ENCODE peak calls at places on chromosomes 6 and 20, in six cellular contexts. G is mammary epithelial cell; U is ovary; X is CD4-positive, alpha-beta T cell; S is T-helper 2 cell; P is bronchial epithelial cell. H is an unnamed sample.

GRCh38 chr20:33433465-33433864 is 10.1 kb downstream of the SNTA1 start:
- DNase-seq in G (no peak), U (no peak), X (no peak), S (no peak), P (no peak), H (no peak)

GRCh38 chr6:169776379-169776778 is 25.0 kb downstream of the ERMARD start:
- DNase-seq in G (no peak), U (no peak), X (no peak), S (no peak), P (no peak), H (no peak)

GRCh38 chr6:110944681-110945151 is 13.8 kb upstream of the GTF3C6 start:
- DNase-seq in G (peak), U (no peak), X (no peak), S (peak), P (peak), H (no peak)

GRCh38 chr6:14871196-14871595 is 374.7 kb upstream of the JARID2 start:
- DNase-seq in G (no peak), U (no peak), X (no peak), S (no peak), P (peak), H (no peak)

GRCh38 chr20:33125983-33126382 is 42.0 kb upstream of the BPIFA2 start:
- DNase-seq in G (no peak), U (no peak), X (no peak), S (no peak), P (peak), H (no peak)

GRCh38 chr6:142242269-142242668 is 59.5 kb upstream of the ADGRG6 start:
- DNase-seq in G (no peak), U (no peak), X (no peak), S (no peak), P (no peak), H (no peak)

GRCh38 chr20:5127859-5128409 is 1.1 kb downstream of the CDS2 start:
- DNase-seq in G (no peak), U (no peak), X (no peak), S (no peak), P (no peak), H (no peak)

GRCh38 chr20:24465168-24465567 is 4.3 kb upstream of the SYNDIG1 start:
- DNase-seq in G (no peak), U (no peak), X (no peak), S (no peak), P (no peak), H (no peak)

GRCh38 chr20:15515706-15516105 is 1057.5 kb downstream of the KIF16B start:
- DNase-seq in G (no peak), U (no peak), X (no peak), S (no peak), P (no peak), H (no peak)

GRCh38 chr6:12051861-12052368 is 39.8 kb downstream of the HIVEP1 start:
- DNase-seq in G (no peak), U (no peak), X (no peak), S (peak), P (no peak), H (no peak)

GRCh38 chr6:97465877-97466710 is 183.1 kb upstream of the MMS22L start:
- DNase-seq in G (no peak), U (no peak), X (no peak), S (no peak), P (no peak), H (no peak)

GRCh38 chr6:19761114-19761513 is 76.1 kb upstream of the ID4 start:
- DNase-seq in G (no peak), U (no peak), X (no peak), S (no peak), P (no peak), H (no peak)

GRCh38 chr6:78436335-78436734 is 431.0 kb upstream of the IRAK1BP1 start:
- DNase-seq in G (peak), U (no peak), X (no peak), S (no peak), P (peak), H (no peak)

H was measured in D721Med.